ENCODE peak calls at places on chromosome 17, in five cellular contexts. One of them, this sample, is unnamed.

GRCh38 chr17:46770818-46771600 is 47.5 kb downstream of the WNT3 start:
- DNase-seq in GM12891: no peak
- DNase-seq in K562: peak
- DNase-seq in GM12878: no peak
- DNase-seq in H1: no peak
- DNase-seq in this sample: peak

GRCh38 chr17:81388091-81388611 is 7.1 kb upstream of the BAHCC1 start:
- DNase-seq in GM12891: no peak
- DNase-seq in K562: no peak
- DNase-seq in GM12878: no peak
- DNase-seq in H1: no peak
- DNase-seq in this sample: no peak

GRCh38 chr17:8904686-8905085 is 37.2 kb upstream of the PIK3R6 start:
- DNase-seq in GM12891: no peak
- DNase-seq in K562: no peak
- DNase-seq in GM12878: no peak
- DNase-seq in H1: no peak
- DNase-seq in this sample: no peak

GRCh38 chr17:72514888-72515287 is 394.1 kb downstream of the SOX9 start:
- DNase-seq in GM12891: no peak
- DNase-seq in K562: no peak
- DNase-seq in GM12878: no peak
- DNase-seq in H1: no peak
- DNase-seq in this sample: no peak

GRCh38 chr17:4858068-4858879 is 25.1 kb downstream of the MINK1 start:
- DNase-seq in GM12891: no peak
- DNase-seq in K562: no peak
- DNase-seq in GM12878: no peak
- DNase-seq in H1: no peak
- DNase-seq in this sample: no peak

GRCh38 chr17:2724783-2725164 is 13.2 kb upstream of the CLUH start:
- DNase-seq in GM12891: peak
- DNase-seq in K562: no peak
- DNase-seq in GM12878: no peak
- DNase-seq in H1: peak
- DNase-seq in this sample: no peak

GRCh38 chr17:2709173-2709661 is 2.3 kb downstream of the CLUH start:
- DNase-seq in GM12891: no peak
- DNase-seq in K562: no peak
- DNase-seq in GM12878: peak
- DNase-seq in H1: no peak
- DNase-seq in this sample: peak

GRCh38 chr17:65058151-65058550 is 1.6 kb upstream of the GNA13 start:
- DNase-seq in GM12891: no peak
- DNase-seq in K562: no peak
- DNase-seq in GM12878: no peak
- DNase-seq in H1: no peak
- DNase-seq in this sample: no peak

GRCh38 chr17:14048169-14048568 is 21.1 kb upstream of the COX10 start:
- DNase-seq in GM12891: no peak
- DNase-seq in K562: peak
- DNase-seq in GM12878: no peak
- DNase-seq in H1: no peak
- DNase-seq in this sample: no peak

GRCh38 chr17:56638536-56639177 is 45.2 kb downstream of the NOG start:
- DNase-seq in GM12891: no peak
- DNase-seq in K562: no peak
- DNase-seq in GM12878: no peak
- DNase-seq in H1: no peak
- DNase-seq in this sample: no peak

DNA sequence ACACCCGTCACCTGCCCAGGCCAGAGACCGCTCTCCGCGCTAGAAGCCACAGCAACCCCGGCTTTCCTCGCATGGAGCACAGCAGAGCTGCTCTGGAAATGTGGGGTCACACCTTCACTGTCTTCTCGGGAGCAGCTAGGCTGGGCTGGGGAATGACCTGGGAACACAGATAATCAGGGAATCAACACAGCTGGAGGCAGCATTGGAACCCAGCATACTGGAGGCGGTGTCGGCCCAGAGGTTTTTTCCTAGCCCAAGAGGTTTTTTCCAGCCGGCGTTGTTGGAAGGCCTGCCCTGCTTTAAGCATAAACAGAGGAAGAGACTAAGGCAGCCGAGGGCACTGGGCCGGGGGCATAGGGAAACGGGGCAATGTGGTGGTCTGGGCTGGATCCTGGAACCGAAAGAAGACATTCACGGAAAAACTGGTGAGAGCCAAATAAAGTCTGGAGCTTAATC is 808 bp upstream of the PLD6 start:
- DNase-seq in GM12891: no peak
- DNase-seq in K562: no peak
- DNase-seq in GM12878: no peak
- DNase-seq in H1: no peak
- DNase-seq in this sample: no peak
- TF ChIP-seq POLR2A in GM12891: no peak
- TF ChIP-seq POLR2A in K562: no peak
- TF ChIP-seq POLR2A in GM12878: no peak
- TF ChIP-seq POLR2A in H1: no peak
- TF ChIP-seq POLR2A in this sample: no peak

GRCh38 chr17:1035546-1036170 is 38.7 kb downstream of the TIMM22 start:
- DNase-seq in GM12891: no peak
- DNase-seq in K562: no peak
- DNase-seq in GM12878: no peak
- DNase-seq in H1: no peak
- DNase-seq in this sample: no peak

GRCh38 chr17:1036171-1036844 is 39.4 kb downstream of the TIMM22 start:
- DNase-seq in GM12891: no peak
- DNase-seq in K562: no peak
- DNase-seq in GM12878: no peak
- DNase-seq in H1: no peak
- DNase-seq in this sample: no peak

GRCh38 chr17:1036845-1037237 is 39.9 kb downstream of the TIMM22 start:
- DNase-seq in GM12891: no peak
- DNase-seq in K562: no peak
- DNase-seq in GM12878: no peak
- DNase-seq in H1: no peak
- DNase-seq in this sample: no peak

GRCh38 chr17:1033503-1033902 is 36.6 kb downstream of the TIMM22 start:
- DNase-seq in GM12891: no peak
- DNase-seq in K562: no peak
- DNase-seq in GM12878: no peak
- DNase-seq in H1: no peak
- DNase-seq in this sample: no peak

GRCh38 chr17:1034652-1035210 is 37.8 kb downstream of the TIMM22 start:
- DNase-seq in GM12891: no peak
- DNase-seq in K562: no peak
- DNase-seq in GM12878: no peak
- DNase-seq in H1: no peak
- DNase-seq in this sample: no peak
- TF ChIP-seq TAF1 in GM12891: no peak
- TF ChIP-seq TAF1 in K562: no peak
- TF ChIP-seq TAF1 in GM12878: no peak
- TF ChIP-seq TAF1 in H1: no peak
- TF ChIP-seq TAF1 in this sample: no peak

GRCh38 chr17:353838-354234 is 1.2 kb upstream of the RPH3AL start:
- DNase-seq in GM12891: no peak
- DNase-seq in K562: no peak
- DNase-seq in GM12878: no peak
- DNase-seq in H1: no peak
- DNase-seq in this sample: no peak

GRCh38 chr17:351875-352420 is 659 bp downstream of the RPH3AL start:
- DNase-seq in GM12891: no peak
- DNase-seq in K562: no peak
- DNase-seq in GM12878: no peak
- DNase-seq in H1: no peak
- DNase-seq in this sample: no peak

GRCh38 chr17:353213-353837 is 718 bp upstream of the RPH3AL start:
- DNase-seq in GM12891: no peak
- DNase-seq in K562: no peak
- DNase-seq in GM12878: no peak
- DNase-seq in H1: no peak
- DNase-seq in this sample: no peak

GRCh38 chr17:351436-351713 is 1.2 kb downstream of the RPH3AL start:
- DNase-seq in GM12891: no peak
- DNase-seq in K562: no peak
- DNase-seq in GM12878: no peak
- DNase-seq in H1: no peak
- DNase-seq in this sample: no peak

GRCh38 chr17:352421-353212 is at the start of gene RPH3AL:
- DNase-seq in GM12891: no peak
- DNase-seq in K562: no peak
- DNase-seq in GM12878: no peak
- DNase-seq in H1: no peak
- DNase-seq in this sample: no peak
- TF ChIP-seq POLR2A in GM12891: no peak
- TF ChIP-seq POLR2A in K562: no peak
- TF ChIP-seq POLR2A in GM12878: no peak
- TF ChIP-seq POLR2A in H1: no peak
- TF ChIP-seq POLR2A in this sample: no peak

DNA sequence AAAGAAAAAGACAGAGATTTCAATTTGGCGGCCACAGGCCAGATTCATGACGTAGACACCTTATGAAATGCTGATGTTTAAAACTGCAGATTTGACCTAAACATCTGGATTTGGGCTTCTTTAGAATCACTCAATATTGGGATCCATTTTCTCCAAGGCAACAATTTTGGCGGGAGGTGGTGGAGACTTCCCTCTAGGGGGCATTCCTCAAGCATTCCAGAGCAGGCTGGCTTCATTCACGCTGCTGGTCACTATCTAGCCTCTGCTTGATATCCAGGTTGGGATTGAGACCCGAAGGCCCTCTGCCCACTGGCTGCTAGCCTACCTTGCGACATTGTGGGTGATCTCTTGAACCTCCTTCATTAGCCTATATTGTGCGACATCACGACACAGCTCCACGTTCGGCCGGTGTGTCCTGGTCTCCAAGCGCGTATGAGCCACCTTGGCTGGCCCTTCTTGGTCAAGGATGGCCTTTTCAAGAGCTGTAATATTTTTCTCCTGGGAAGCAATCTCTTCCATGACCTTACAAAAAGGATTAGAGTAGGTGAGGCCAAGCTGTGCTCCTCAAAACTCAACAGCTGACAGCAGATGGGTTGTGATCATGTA is 24.5 kb downstream of the FBXO39 start:
- DNase-seq in GM12891: no peak
- DNase-seq in K562: no peak
- DNase-seq in GM12878: no peak
- DNase-seq in H1: no peak
- DNase-seq in this sample: no peak
- TF ChIP-seq TAF1 in GM12891: no peak
- TF ChIP-seq TAF1 in K562: no peak
- TF ChIP-seq TAF1 in GM12878: no peak
- TF ChIP-seq TAF1 in H1: no peak
- TF ChIP-seq TAF1 in this sample: no peak

DNA sequence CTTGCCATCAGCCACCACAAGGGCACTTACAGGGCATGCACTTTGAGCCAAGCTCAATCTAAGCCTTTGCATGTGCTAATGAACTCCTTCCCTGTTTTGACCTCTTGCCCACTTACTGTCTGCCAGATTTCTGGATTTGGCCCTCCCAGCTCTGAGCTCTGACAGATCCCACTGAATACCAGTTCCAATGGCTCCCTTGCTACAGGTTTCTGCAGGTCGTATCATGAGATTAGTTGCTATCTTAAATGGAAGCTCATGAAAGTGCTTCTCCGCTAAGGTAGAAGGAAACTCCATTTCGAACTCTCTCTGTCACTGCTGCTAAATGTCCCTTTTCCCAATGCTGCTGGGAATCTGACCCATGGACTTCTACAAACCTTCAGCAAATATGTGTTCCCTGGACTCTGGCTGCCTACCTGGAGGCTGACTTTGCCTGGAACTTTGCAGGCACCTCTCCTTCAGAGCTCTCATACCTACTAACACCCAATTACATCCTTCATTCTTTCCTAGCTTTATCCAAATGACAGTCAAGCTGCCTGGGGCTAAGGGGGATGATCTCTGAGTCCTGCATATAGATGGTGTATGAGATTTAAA is 23.5 kb upstream of the TOB1 start:
- DNase-seq in GM12891: no peak
- DNase-seq in K562: no peak
- DNase-seq in GM12878: no peak
- DNase-seq in H1: no peak
- DNase-seq in this sample: no peak
- TF ChIP-seq POLR2A in GM12891: no peak
- TF ChIP-seq POLR2A in K562: no peak
- TF ChIP-seq POLR2A in GM12878: no peak
- TF ChIP-seq POLR2A in H1: no peak
- TF ChIP-seq POLR2A in this sample: no peak

DNA sequence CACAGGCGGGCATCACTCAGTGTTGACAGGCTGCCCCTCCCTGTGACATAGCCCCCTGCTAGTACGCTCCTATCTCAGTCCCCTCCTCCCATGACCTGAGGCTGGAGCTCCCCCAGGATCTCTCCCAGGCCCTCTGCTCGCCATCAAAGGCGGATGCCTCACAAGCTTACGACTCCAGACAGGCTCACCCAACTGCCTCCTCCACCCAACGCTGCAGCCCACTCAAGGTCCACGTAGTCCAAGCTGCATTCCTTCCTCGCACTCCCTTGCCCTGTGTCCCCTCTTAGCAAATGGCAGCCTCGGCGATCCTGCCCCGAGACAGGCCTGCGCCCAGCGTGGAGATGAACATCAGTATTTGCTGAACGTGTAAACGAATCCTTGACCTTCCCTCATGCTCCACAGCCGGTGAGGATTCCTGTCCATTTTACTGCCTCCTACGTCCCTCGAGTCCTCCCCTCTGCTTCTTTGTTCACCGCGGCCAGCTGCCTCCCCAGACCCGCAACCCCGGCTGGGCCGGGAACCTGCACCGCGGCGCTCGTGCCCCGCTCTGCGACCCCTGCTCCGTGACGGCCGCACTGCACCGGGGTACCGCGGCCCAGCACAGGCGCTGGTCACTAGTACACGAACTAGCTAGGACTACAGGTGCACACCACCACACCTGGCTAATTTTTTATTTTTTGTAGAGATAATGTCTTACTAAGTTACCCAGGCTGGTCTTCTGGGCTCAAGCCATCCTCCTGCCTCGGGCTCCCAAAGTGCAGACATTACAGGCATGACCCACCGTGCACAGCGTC is 838 bp upstream of the TMEM97 start:
- DNase-seq in GM12891: no peak
- DNase-seq in K562: peak
- DNase-seq in GM12878: no peak
- DNase-seq in H1: no peak
- DNase-seq in this sample: peak
- TF ChIP-seq TAF1 in GM12891: no peak
- TF ChIP-seq TAF1 in K562: peak
- TF ChIP-seq TAF1 in GM12878: no peak
- TF ChIP-seq TAF1 in H1: no peak
- TF ChIP-seq TAF1 in this sample: no peak

DNA sequence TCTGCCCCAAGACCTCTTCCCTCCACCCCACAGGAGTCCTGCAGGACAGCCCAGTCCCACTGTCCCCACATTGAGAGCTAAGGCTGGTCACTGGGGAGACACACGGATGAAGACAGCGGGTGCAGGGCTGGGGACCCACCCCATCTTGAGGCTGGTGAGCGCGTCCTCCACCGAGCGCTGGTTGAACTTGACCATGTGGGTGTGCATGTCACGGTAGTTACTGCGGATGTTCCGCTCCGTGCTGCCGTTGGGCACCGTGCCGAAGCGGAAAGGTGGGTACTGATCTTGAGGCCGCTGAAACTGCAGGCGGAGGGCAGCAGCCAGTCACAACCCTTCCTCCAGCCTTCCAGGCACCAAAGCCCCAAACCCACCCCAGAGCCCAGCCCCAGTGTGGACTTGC is 13.1 kb downstream of the GRIN2C start:
- DNase-seq in GM12891: no peak
- DNase-seq in K562: no peak
- DNase-seq in GM12878: no peak
- DNase-seq in H1: no peak
- DNase-seq in this sample: no peak
- TF ChIP-seq POLR2A in GM12891: no peak
- TF ChIP-seq POLR2A in K562: no peak
- TF ChIP-seq POLR2A in GM12878: no peak
- TF ChIP-seq POLR2A in H1: no peak
- TF ChIP-seq POLR2A in this sample: no peak

This sample was measured in GM12892.